ENCODE peak calls at places on chromosome 12, in seven cellular contexts. Y, R, N, E, Z, D and O are unnamed samples. For H3K36me3 and H3K27me3, the result is how much of the 10 kb centered on the place peaks cover.

GRCh38 chr12:30525171-30525570 is 170.5 kb downstream of the IPO8 start:
- DNase-seq in Y (no peak), R (no peak), N (no peak), E (no peak), Z (no peak), D (no peak), O (no peak)

GRCh38 chr12:27434673-27435565 is 11.6 kb upstream of the SMCO2 start:
- DNase-seq in Y (no peak), R (no peak), N (no peak), E (no peak), Z (no peak), D (no peak), O (no peak)

GRCh38 chr12:116454950-116455447 is 104.2 kb upstream of the MAP1LC3B2 start:
- DNase-seq in Y (no peak), R (no peak), N (no peak), E (no peak), Z (no peak), D (no peak), O (no peak)

GRCh38 chr12:53427905-53428594 is 4.4 kb downstream of the AMHR2 start:
- DNase-seq in Y (no peak), R (no peak), N (no peak), E (no peak), Z (no peak), D (no peak), O (no peak)

GRCh38 chr12:12839886-12840285 is 26.7 kb downstream of the DDX47 start:
- DNase-seq in Y (peak), R (no peak), N (peak), E (no peak), Z (peak), D (no peak), O (no peak)

GRCh38 chr12:462936-463705 is 3.4 kb downstream of the B4GALNT3 start:
- DNase-seq in Y (no peak), R (no peak), N (peak), E (no peak), Z (no peak), D (no peak), O (no peak)

GRCh38 chr12:92827836-92828431 is 101.2 kb downstream of the EEA1 start:
- DNase-seq in Y (no peak), R (no peak), N (no peak), E (no peak), Z (no peak), D (no peak), O (no peak)

GRCh38 chr12:50205648-50206047 is 38.5 kb upstream of the CERS5 start:
- DNase-seq in Y (no peak), R (no peak), N (no peak), E (no peak), Z (no peak), D (no peak), O (no peak)

GRCh38 chr12:118052324-118053070 is 8.5 kb downstream of the WSB2 start:
- DNase-seq in Y (peak), R (peak), N (peak), E (no peak), Z (peak), D (peak), O (peak)

GRCh38 chr12:68868043-68868790 is 60.2 kb downstream of the MDM2 start:
- DNase-seq in Y (no peak), R (no peak), N (no peak), E (no peak), Z (no peak), D (no peak), O (no peak)

GRCh38 chr12:63212316-63212715 is 61.3 kb upstream of the AVPR1A start:
- DNase-seq in Y (no peak), R (no peak), N (no peak), E (no peak), Z (no peak), D (no peak), O (no peak)

GRCh38 chr12:122851820-122852219 is 16.6 kb downstream of the HIP1R start:
- DNase-seq in Y (peak), R (peak), N (no peak), E (no peak), Z (peak), D (peak), O (no peak)

GRCh38 chr12:40015360-40015759 is 90.5 kb downstream of the SLC2A13 start:
- DNase-seq in Y (no peak), R (no peak), N (no peak), E (no peak), Z (no peak), D (no peak), O (no peak)

GRCh38 chr12:107242189-107242588 is 148.8 kb upstream of the CRY1 start:
- DNase-seq in Y (no peak), R (no peak), N (no peak), E (no peak), Z (no peak), D (no peak), O (no peak)

GRCh38 chr12:70609203-70609602 is 28.0 kb downstream of the PTPRB start:
- DNase-seq in Y (no peak), R (no peak), N (no peak), E (no peak), Z (no peak), D (no peak), O (no peak)

GRCh38 chr12:54196396-54196795 is 7.6 kb upstream of the SMUG1 start:
- DNase-seq in Y (no peak), R (no peak), N (no peak), E (no peak), Z (no peak), D (no peak), O (no peak)

GRCh38 chr12:124504273-124505000 is 63.0 kb downstream of the NCOR2 start:
- DNase-seq in Y (no peak), R (no peak), N (no peak), E (peak), Z (no peak), D (peak), O (no peak)

GRCh38 chr12:19683178-19683927 is 244.1 kb downstream of the AEBP2 start:
- DNase-seq in Y (no peak), R (no peak), N (no peak), E (no peak), Z (no peak), D (no peak), O (no peak)

GRCh38 chr12:61095131-61095530 is 1165.1 kb upstream of the USP15 start:
- DNase-seq in Y (no peak), R (no peak), N (no peak), E (no peak), Z (no peak), D (no peak), O (no peak)

GRCh38 chr12:128817115-128818015 is 6.4 kb downstream of the SLC15A4 start:
- DNase-seq in Y (peak), R (peak), N (peak), E (no peak), Z (peak), D (peak), O (peak)

GRCh38 chr12:51949342-51950030 is 2.0 kb upstream of the ACVR1B start:
- DNase-seq in Y (no peak), R (no peak), N (no peak), E (no peak), Z (no peak), D (no peak), O (no peak)

GRCh38 chr12:807041-807717 is 54.8 kb downstream of the WNK1 start:
- DNase-seq in Y (no peak), R (no peak), N (no peak), E (peak), Z (no peak), D (no peak), O (no peak)

GRCh38 chr12:53193953-53194716 is 12.9 kb downstream of the ITGB7 start:
- DNase-seq in Y (peak), R (no peak), N (no peak), E (no peak), Z (no peak), D (no peak), O (no peak)

GRCh38 chr12:48903363-48903981 is 21.8 kb downstream of the FKBP11 start:
- DNase-seq in Y (no peak), R (no peak), N (no peak), E (no peak), Z (no peak), D (no peak), O (no peak)

GRCh38 chr12:108734200-108734906 is 3.0 kb upstream of the CORO1C start:
- DNase-seq in Y (peak), R (no peak), N (peak), E (no peak), Z (no peak), D (no peak), O (no peak)

GRCh38 chr12:990308-990648 is 745 bp upstream of the ERC1 start:
- DNase-seq in Y (peak), R (peak), N (peak), E (no peak), Z (peak), D (peak), O (peak)

GRCh38 chr12:112256780-112257179 is 125.5 kb downstream of the HECTD4 start:
- DNase-seq in Y (no peak), R (no peak), N (no peak), E (no peak), Z (no peak), D (no peak), O (no peak)

GRCh38 chr12:112258926-112259325 is 123.3 kb downstream of the HECTD4 start:
- DNase-seq in Y (no peak), R (no peak), N (no peak), E (no peak), Z (no peak), D (no peak), O (no peak)

GRCh38 chr12:112266473-112266872 is 115.8 kb downstream of the HECTD4 start:
- DNase-seq in Y (no peak), R (no peak), N (no peak), E (no peak), Z (no peak), D (no peak), O (no peak)

DNA sequence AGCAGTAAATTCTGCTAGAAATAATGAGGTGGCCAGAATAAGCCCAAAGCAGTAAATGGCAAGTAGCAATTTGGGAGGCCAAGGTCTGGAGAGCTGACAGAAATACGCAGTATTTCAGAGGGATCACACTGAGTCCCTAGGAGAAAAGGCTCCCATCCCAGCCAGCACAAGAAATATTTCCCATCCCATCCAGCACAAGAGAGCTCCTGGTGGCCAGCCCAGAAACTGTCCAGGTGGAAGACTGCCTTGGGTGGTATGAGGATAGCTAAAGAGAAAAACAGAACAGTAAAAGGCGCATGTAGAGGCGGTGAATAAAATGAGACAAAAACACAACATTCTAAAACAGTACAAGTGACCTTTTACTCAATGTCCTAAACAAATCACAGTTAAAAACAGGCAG is 120.7 kb downstream of the HECTD4 start:
- DNase-seq in Y (no peak), R (no peak), N (no peak), E (no peak), Z (no peak), D (peak), O (no peak)
- H3K36me3 ChIP-seq in Y (under half), R (half or more), N (half or more), E (under half), Z (half or more), D (under half), O (half or more)

GRCh38 chr12:57614178-57614947 is 3.1 kb downstream of the ARHGEF25 start:
- DNase-seq in Y (no peak), R (no peak), N (no peak), E (no peak), Z (no peak), D (peak), O (peak)
- H3K27me3 ChIP-seq in Y (under half), R (under half), N (under half), E (under half), Z (under half), D (under half), O (under half)

GRCh38 chr12:7645395-7646177 is 20.1 kb downstream of the APOBEC1 start:
- DNase-seq in Y (no peak), R (no peak), N (no peak), E (no peak), Z (peak), D (no peak), O (no peak)

GRCh38 chr12:7646178-7646475 is 19.6 kb downstream of the APOBEC1 start:
- DNase-seq in Y (no peak), R (no peak), N (no peak), E (no peak), Z (no peak), D (no peak), O (no peak)

GRCh38 chr12:7642876-7643309 is 22.8 kb downstream of the APOBEC1 start:
- DNase-seq in Y (no peak), R (no peak), N (no peak), E (no peak), Z (no peak), D (no peak), O (no peak)

GRCh38 chr12:7638764-7639570 is 26.7 kb downstream of the APOBEC1 start:
- DNase-seq in Y (peak), R (peak), N (peak), E (peak), Z (peak), D (peak), O (peak)

GRCh38 chr12:7642287-7642686 is 23.4 kb downstream of the APOBEC1 start:
- DNase-seq in Y (no peak), R (no peak), N (no peak), E (no peak), Z (no peak), D (no peak), O (no peak)
- H3K4me3 ChIP-seq in Y (no peak), R (no peak), N (no peak), E (no peak), Z (no peak), D (no peak), O (no peak)

GRCh38 chr12:47789712-47790489 is 16.9 kb downstream of the SLC48A1 start:
- DNase-seq in Y (no peak), R (no peak), N (no peak), E (no peak), Z (no peak), D (no peak), O (peak)
- H3K36me3 ChIP-seq in Y (under half), R (half or more), N (half or more), E (half or more), Z (half or more), D (under half), O (half or more)

DNA sequence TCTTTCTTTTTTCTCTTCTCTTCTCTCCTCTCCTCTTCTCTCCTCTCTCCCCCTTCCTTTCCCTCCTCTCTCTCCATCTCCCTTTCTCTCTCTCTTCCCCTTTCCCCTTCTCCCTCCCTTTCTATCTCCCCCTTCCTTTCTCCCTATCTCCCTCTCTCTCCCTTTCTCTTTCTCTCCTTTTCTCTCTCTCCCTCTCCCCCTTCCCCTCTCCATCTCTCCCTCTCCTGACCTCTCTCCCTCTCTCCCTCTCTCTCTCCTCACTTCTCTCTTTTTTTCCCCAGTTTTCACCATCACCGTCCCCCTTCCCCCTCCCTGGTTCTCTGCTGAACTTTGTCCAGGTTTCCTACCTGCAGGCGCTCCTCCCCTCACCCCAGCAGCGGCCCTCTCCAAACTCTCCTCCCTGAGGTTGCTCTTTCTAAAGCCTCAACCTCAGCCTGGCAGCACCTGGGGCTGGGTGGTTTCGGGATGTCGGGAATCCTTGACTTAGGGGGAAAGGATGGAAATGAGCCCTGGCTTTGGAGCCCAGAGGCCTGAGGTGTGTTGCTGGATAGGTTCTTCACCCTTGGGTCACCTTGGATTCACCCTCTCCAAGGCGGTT is 14.7 kb upstream of the TBX3 start:
- DNase-seq in Y (no peak), R (no peak), N (no peak), E (no peak), Z (no peak), D (no peak), O (no peak)
- H3K27me3 ChIP-seq in Y (under half), R (half or more), N (half or more), E (under half), Z (half or more), D (under half), O (half or more)